ENCODE peak calls at places on chromosomes 16 and 17, in eight cellular contexts. K, F, Y, C, S, Q, I and E are unnamed samples.

GRCh38 chr16:78931267-78932060 is 669.1 kb downstream of the MAF start:
- DNase-seq in K (no peak), F (no peak), Y (no peak), C (no peak), S (no peak), Q (no peak), I (no peak), E (no peak)

GRCh38 chr17:3003401-3004149 is 59.8 kb downstream of the OR1D5 start:
- DNase-seq in K (no peak), F (no peak), Y (no peak), C (no peak), S (no peak), Q (no peak), I (no peak), E (no peak)

GRCh38 chr17:65074778-65075250 is 18.3 kb upstream of the GNA13 start:
- DNase-seq in K (peak), F (no peak), Y (no peak), C (no peak), S (no peak), Q (no peak), I (no peak), E (no peak)

GRCh38 chr16:66604376-66605176 is at the start of gene CMTM3:
- DNase-seq in K (peak), F (peak), Y (peak), C (peak), S (peak), Q (peak), I (peak), E (no peak)

GRCh38 chr17:29138184-29138955 is 41.8 kb downstream of the MYO18A start:
- DNase-seq in K (no peak), F (no peak), Y (peak), C (peak), S (no peak), Q (no peak), I (no peak), E (no peak)

GRCh38 chr16:82655315-82655714 is 28.5 kb downstream of the CDH13 start:
- DNase-seq in K (peak), F (no peak), Y (peak), C (peak), S (peak), Q (no peak), I (no peak), E (no peak)

GRCh38 chr16:73319747-73320146 is 271.8 kb upstream of the ZFHX3 start:
- DNase-seq in K (no peak), F (no peak), Y (no peak), C (no peak), S (no peak), Q (no peak), I (no peak), E (no peak)

GRCh38 chr17:31411707-31412285 is 20.3 kb downstream of the RAB11FIP4 start:
- DNase-seq in K (no peak), F (no peak), Y (no peak), C (no peak), S (no peak), Q (no peak), I (no peak), E (no peak)

GRCh38 chr17:41777157-41777578 is 9.3 kb downstream of the JUP start:
- DNase-seq in K (peak), F (peak), Y (no peak), C (no peak), S (no peak), Q (no peak), I (no peak), E (no peak)